ENCODE peak calls at places on chromosomes 4 and X, in five cellular contexts. N, D, B, C and A are unnamed samples.

GRCh38 chr4:52059372-52059771 is 8.3 kb downstream of the SPATA18 start:
- DNase-seq in B (no peak), C (no peak), N (no peak), D (no peak), A (peak)

GRCh38 chr4:24278693-24279092 is 305.7 kb downstream of the DHX15 start:
- DNase-seq in B (no peak), D (no peak), C (no peak), N (no peak), A (peak)

GRCh38 chrX:67555578-67556203 is 11.9 kb downstream of the AR start:
- DNase-seq in D (no peak), N (peak), C (no peak), B (peak), A (peak)

GRCh38 chr4:71361476-71361875 is 22.7 kb downstream of the SLC4A4 start:
- DNase-seq in D (no peak), N (no peak), B (no peak), C (no peak), A (no peak)

GRCh38 chrX:47648376-47648775 is 2.0 kb downstream of the ELK1 start:
- DNase-seq in B (no peak), N (no peak), C (no peak), D (no peak), A (no peak)

GRCh38 chr4:57061395-57061794 is 48.8 kb downstream of the IGFBP7 start:
- DNase-seq in N (no peak), B (no peak), D (no peak), C (no peak), A (no peak)

GRCh38 chrX:64190136-64190740 is 15.3 kb downstream of the AMER1 start:
- DNase-seq in C (no peak), N (no peak), B (no peak), D (no peak), A (no peak)

GRCh38 chrX:57232658-57233360 is 53.7 kb upstream of the FAAH2 start:
- DNase-seq in B (no peak), D (no peak), N (no peak), C (no peak), A (no peak)

GRCh38 chrX:135010921-135011320 is 11.4 kb downstream of the RTL8B start:
- DNase-seq in B (no peak), C (no peak), D (no peak), N (no peak), A (no peak)

GRCh38 chrX:1598876-1599790 is 7.7 kb downstream of the AKAP17A start:
- DNase-seq in D (no peak), C (no peak), B (no peak), N (no peak), A (no peak)

GRCh38 chr4:16067515-16067914 is 16.3 kb downstream of the PROM1 start:
- DNase-seq in B (no peak), N (peak), D (no peak), C (peak), A (no peak)

GRCh38 chr4:73875401-73875800 is 6.2 kb downstream of the CXCL1 start:
- DNase-seq in N (no peak), C (no peak), B (no peak), D (no peak), A (no peak)

GRCh38 chr4:127479031-127479622 is 153.6 kb upstream of the INTU start:
- DNase-seq in B (peak), N (peak), C (no peak), D (peak), A (peak)

GRCh38 chr4:5478116-5478515 is 230.2 kb downstream of the EVC2 start:
- DNase-seq in D (no peak), N (no peak), B (no peak), C (no peak), A (no peak)

GRCh38 chrX:68375803-68376202 is 57.5 kb downstream of the OPHN1 start:
- DNase-seq in N (peak), D (no peak), C (no peak), B (no peak), A (no peak)

GRCh38 chr4:1608821-1609500 is 75.2 kb downstream of the FAM53A start:
- DNase-seq in N (no peak), D (no peak), B (no peak), C (no peak), A (no peak)

GRCh38 chr4:24800273-24800880 is 5.0 kb downstream of the SOD3 start:
- DNase-seq in C (no peak), N (no peak), D (no peak), B (no peak), A (no peak)

GRCh38 chr4:154569584-154569983 is 6.8 kb downstream of the FGB start:
- DNase-seq in N (no peak), B (no peak), D (no peak), C (no peak), A (no peak)

GRCh38 chr4:168766537-168767316 is 243.3 kb downstream of the CBR4 start:
- DNase-seq in B (no peak), N (no peak), D (no peak), C (no peak), A (peak)

GRCh38 chr4:123248260-123248659 is 148.3 kb upstream of the SPRY1 start:
- DNase-seq in C (no peak), N (no peak), B (peak), D (no peak), A (peak)

GRCh38 chr4:99435154-99435553 is at the start of gene ADH7:
- DNase-seq in N (no peak), B (no peak), D (no peak), C (no peak), A (no peak)

GRCh38 chrX:30943984-30944383 is 54.9 kb upstream of the TAB3 start:
- DNase-seq in D (no peak), N (peak), C (no peak), B (no peak), A (no peak)

GRCh38 chrX:24396236-24396929 is 35.9 kb downstream of the SUPT20HL1 start:
- DNase-seq in C (no peak), D (peak), B (no peak), N (peak), A (peak)

GRCh38 chr4:153140294-153140693 is 63.9 kb upstream of the TRIM2 start:
- DNase-seq in D (no peak), C (no peak), N (no peak), B (no peak), A (no peak)

GRCh38 chr4:26731342-26731741 is 129.3 kb upstream of the STIM2 start:
- DNase-seq in B (no peak), D (no peak), N (no peak), C (no peak), A (peak)

GRCh38 chr4:75830906-75831305 is 71.3 kb downstream of the PPEF2 start:
- DNase-seq in C (no peak), B (no peak), D (no peak), N (no peak), A (no peak)

GRCh38 chrX:153438522-153438921 is 7.3 kb downstream of the TREX2 start:
- DNase-seq in C (no peak), N (peak), B (peak), D (peak), A (peak)

GRCh38 chr4:38230121-38230728 is 270.0 kb downstream of the PTTG2 start:
- DNase-seq in C (no peak), N (no peak), B (no peak), D (no peak), A (no peak)

GRCh38 chrX:72306851-72307645 is 1.3 kb upstream of the CITED1 start:
- DNase-seq in B (no peak), N (peak), C (peak), D (peak), A (peak)

GRCh38 chrX:48891402-48892288 is 5.9 kb downstream of the TIMM17B start:
- DNase-seq in N (peak), D (peak), C (peak), B (peak), A (peak)

GRCh38 chr4:184843984-184844554 is 18.3 kb upstream of the ACSL1 start:
- DNase-seq in B (no peak), N (peak), D (no peak), C (no peak), A (no peak)

GRCh38 chr4:110663206-110663605 is 40.3 kb upstream of the PITX2 start:
- DNase-seq in D (no peak), C (no peak), N (no peak), B (no peak), A (no peak)